ENCODE peak calls at places on chromosomes 6 and 20, in six cellular contexts. Z, G, V, E, C and Y are unnamed samples.
A peak's percentile ranks its signal among the peaks of the same experiment; 100 is the strongest.

GRCh38 chr20:51650685-51651134 is 108.2 kb upstream of the NFATC2 start:
- DNase-seq in Z (no peak), C (no peak), G (no peak), E (no peak), V (no peak), Y (no peak)

GRCh38 chr6:22313796-22314195 is 17.0 kb upstream of the PRL start:
- DNase-seq in C (no peak), Z (no peak), V (no peak), E (no peak), G (no peak), Y (no peak)

GRCh38 chr20:23161968-23162696 is 76.0 kb upstream of the CD93 start:
- DNase-seq in C (peak; percentile 88), E (no peak), Z (peak; percentile 76), G (no peak), V (peak; percentile 34), Y (no peak)

GRCh38 chr6:64252256-64252655 is 616.7 kb downstream of the PHF3 start:
- DNase-seq in V (no peak), G (no peak), Z (no peak), E (no peak), C (no peak), Y (no peak)

GRCh38 chr20:42093542-42094440 is 475.6 kb upstream of the CHD6 start:
- DNase-seq in Z (peak; percentile 29), G (no peak), E (no peak), C (no peak), V (no peak), Y (no peak)

GRCh38 chr6:55276745-55277627 is 50.3 kb upstream of the GFRAL start:
- DNase-seq in G (peak; percentile 8), V (peak; percentile 79), C (no peak), Z (peak; percentile 25), E (peak; percentile 18), Y (no peak)

GRCh38 chr6:90184334-90185298 is 112.0 kb downstream of the BACH2 start:
- DNase-seq in G (no peak), C (no peak), E (no peak), Z (peak; percentile 55), V (peak; percentile 86), Y (no peak)

GRCh38 chr6:129112591-129112990 is 229.7 kb downstream of the LAMA2 start:
- DNase-seq in E (no peak), Z (no peak), G (no peak), C (no peak), V (no peak), Y (no peak)

GRCh38 chr20:17712708-17713107 is 12.9 kb downstream of the BANF2 start:
- DNase-seq in E (no peak), G (no peak), C (no peak), Z (no peak), V (no peak), Y (no peak)

GRCh38 chr6:97674802-97675201 is 391.8 kb upstream of the MMS22L start:
- DNase-seq in V (no peak), E (no peak), Z (no peak), G (no peak), C (no peak), Y (no peak)

GRCh38 chr6:117574198-117574597 is 28.1 kb downstream of the GOPC start:
- DNase-seq in E (no peak), G (no peak), Z (no peak), V (no peak), C (no peak), Y (no peak)

GRCh38 chr6:106125925-106126435 is 39.8 kb downstream of the PRDM1 start:
- DNase-seq in E (no peak), Z (no peak), V (no peak), G (no peak), C (no peak), Y (peak; percentile 64)

GRCh38 chr6:13470240-13471140 is 16.9 kb downstream of the GFOD1 start:
- DNase-seq in Z (no peak), C (no peak), G (no peak), E (no peak), V (no peak), Y (no peak)

GRCh38 chr6:43927525-43928210 is 157.7 kb downstream of the VEGFA start:
- DNase-seq in Z (no peak), C (no peak), G (no peak), E (peak; percentile 32), V (no peak), Y (no peak)

GRCh38 chr6:109799664-109800063 is 108.6 kb downstream of the FIG4 start:
- DNase-seq in G (no peak), Z (no peak), C (no peak), V (no peak), E (no peak), Y (no peak)

GRCh38 chr6:26104457-26105108 is 17.4 kb downstream of the HFE start:
- DNase-seq in E (peak; percentile 71), G (no peak), V (no peak), C (no peak), Z (no peak), Y (no peak)

GRCh38 chr6:43912598-43913387 is 142.8 kb downstream of the VEGFA start:
- DNase-seq in E (no peak), Z (no peak), G (no peak), C (no peak), V (no peak), Y (no peak)

GRCh38 chr20:50837532-50838321 is 42.9 kb downstream of the BCAS4 start:
- DNase-seq in E (no peak), V (no peak), G (peak; percentile 45), Z (no peak), C (peak; percentile 36), Y (no peak)

GRCh38 chr6:152293404-152293803 is 343.8 kb downstream of the SYNE1 start:
- DNase-seq in C (no peak), V (no peak), G (no peak), E (no peak), Z (peak; percentile 69), Y (no peak)

GRCh38 chr6:26553264-26553738 is 15.1 kb downstream of the HMGN4 start:
- DNase-seq in V (peak; percentile 74), C (peak; percentile 74), Z (peak; percentile 74), E (peak; percentile 81), G (peak; percentile 83), Y (peak; percentile 60)

DNA sequence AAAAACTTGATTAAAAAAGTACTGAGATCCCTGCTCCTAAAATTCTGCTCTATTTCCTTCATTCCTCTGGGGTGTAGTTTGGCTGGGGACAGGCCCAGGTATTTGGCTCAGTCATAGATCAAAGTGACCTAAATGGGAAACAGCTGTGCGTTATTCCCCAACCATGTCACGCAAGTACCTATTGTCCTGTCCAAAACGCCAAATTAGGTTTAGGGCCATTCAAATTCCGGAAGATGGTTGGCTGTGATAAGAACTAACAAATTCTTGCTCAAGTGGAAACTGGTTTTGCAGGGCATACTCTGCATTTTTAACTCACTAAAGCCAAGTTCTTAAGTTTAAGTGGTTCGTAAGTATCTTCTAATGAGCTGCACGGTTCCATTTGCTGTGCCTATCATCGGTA is 147.6 kb upstream of the TMEM170B start:
- DNase-seq in G (no peak), C (no peak), Z (peak; percentile 34), V (peak; percentile 58), E (no peak), Y (no peak)
- H3K27ac ChIP-seq in G (no peak overlapping the region), C (no peak overlapping the region), Z (no peak overlapping the region), V (no peak overlapping the region), E (no peak overlapping the region), Y (no peak overlapping the region)

DNA sequence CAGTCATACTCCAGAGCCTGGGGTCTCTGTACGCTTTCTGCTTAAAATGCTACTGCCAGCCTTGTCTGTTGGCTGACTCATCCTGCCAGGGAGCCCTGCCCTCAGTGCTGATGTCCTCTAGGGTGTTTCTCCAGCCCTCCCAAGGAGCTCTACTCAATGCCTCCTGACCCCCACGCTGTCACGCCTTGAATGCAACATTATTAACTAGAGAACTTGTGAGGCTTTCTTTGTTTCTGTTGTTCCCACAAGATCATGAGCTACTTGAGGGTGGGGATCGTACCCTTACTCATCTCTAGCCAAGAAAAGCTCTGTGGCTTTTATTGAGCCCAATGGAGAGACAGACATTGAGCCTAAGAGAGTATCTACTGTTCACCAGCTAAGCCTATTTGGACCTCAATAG is 20.1 kb downstream of the KIF16B start:
- DNase-seq in G (no peak), C (no peak), E (no peak), Z (no peak), V (no peak), Y (no peak)
- H3K4me3 ChIP-seq in G (no peak overlapping the region), C (no peak overlapping the region), E (no peak overlapping the region), Z (no peak overlapping the region), V (no peak overlapping the region), Y (no peak overlapping the region)

GRCh38 chr6:16681260-16681873 is 79.9 kb downstream of the ATXN1 start:
- DNase-seq in E (no peak), Z (no peak), C (no peak), G (no peak), V (peak; percentile 64), Y (no peak)

GRCh38 chr6:16687045-16687444 is 74.2 kb downstream of the ATXN1 start:
- DNase-seq in E (no peak), G (no peak), Z (no peak), V (no peak), C (no peak), Y (no peak)

GRCh38 chr6:16684896-16685554 is 76.2 kb downstream of the ATXN1 start:
- DNase-seq in Z (no peak), G (no peak), E (no peak), C (no peak), V (no peak), Y (no peak)

GRCh38 chr6:16683524-16684194 is 77.6 kb downstream of the ATXN1 start:
- DNase-seq in Z (peak; percentile 47), C (peak; percentile 68), G (no peak), V (no peak), E (no peak), Y (no peak)

GRCh38 chr6:16684195-16684689 is 77.0 kb downstream of the ATXN1 start:
- DNase-seq in C (no peak), G (no peak), Z (no peak), E (no peak), V (no peak), Y (no peak)
- H3K4me1 ChIP-seq in C (peaks cover 22% of the 10 kb centered on the region), G (no peaks in the 10 kb centered on the region), Z (peaks cover 13% of the 10 kb centered on the region), E (no peaks in the 10 kb centered on the region), V (peaks cover 9% of the 10 kb centered on the region), Y (peaks cover 14% of the 10 kb centered on the region)

GRCh38 chr6:15288856-15289255 is 43.0 kb downstream of the JARID2 start:
- DNase-seq in C (no peak), Z (no peak), E (no peak), V (no peak), G (no peak), Y (no peak)
- H3K27ac ChIP-seq in C (no peak overlapping the region), Z (no peak overlapping the region), E (no peak overlapping the region), V (no peak overlapping the region), G (no peak overlapping the region), Y (no peak overlapping the region)

GRCh38 chr6:16473184-16473907 is 235.0 kb downstream of the GMPR start:
- DNase-seq in G (no peak), C (no peak), E (no peak), Z (no peak), V (no peak), Y (no peak)
- H3K4me3 ChIP-seq in G (no peak overlapping the region), C (no peak overlapping the region), E (no peak overlapping the region), Z (no peak overlapping the region), V (no peak overlapping the region), Y (no peak overlapping the region)